ENCODE peak calls at places on chromosomes 13 and 19, in nine cellular contexts. B is MM.1S, C is PC-3, I is GM23338, R is neural progenitor cell, J is SK-N-SH, U is HCT116, L is GM23248, M is hepatocyte. A is an unnamed sample.

GRCh38 chr19:46932346-46932745 is 71.5 kb downstream of the ARHGAP35 start:
- DNase-seq in B (no peak), C (peak), I (no peak), R (no peak), J (no peak), U (no peak), L (peak), M (no peak), A (no peak)

GRCh38 chr13:111792956-111793355 is 274.0 kb upstream of the SOX1 start:
- DNase-seq in B (no peak), C (peak), I (no peak), R (no peak), J (no peak), U (no peak), L (no peak), M (no peak), A (no peak)

GRCh38 chr13:23828866-23829265 is 60.3 kb downstream of the MIPEP start:
- DNase-seq in B (no peak), C (no peak), I (no peak), R (no peak), J (no peak), U (no peak), L (peak), M (no peak), A (no peak)

GRCh38 chr19:17337675-17338439 is 504 bp downstream of the GTPBP3 start:
- DNase-seq in B (peak), C (peak), I (peak), R (peak), J (peak), U (no peak), L (peak), M (no peak), A (peak)

GRCh38 chr19:55670280-55671053 is 4.6 kb upstream of the EPN1 start:
- DNase-seq in B (peak), C (no peak), I (no peak), R (peak), J (no peak), U (no peak), L (no peak), M (no peak), A (no peak)

GRCh38 chr19:54670576-54671347 is 8.0 kb downstream of the LILRB4 start:
- DNase-seq in B (no peak), C (no peak), I (no peak), R (no peak), J (no peak), U (no peak), L (no peak), M (no peak), A (no peak)

GRCh38 chr19:35436477-35437141 is 11.4 kb upstream of the FFAR2 start:
- DNase-seq in B (no peak), C (peak), I (no peak), R (no peak), J (no peak), U (no peak), L (peak), M (peak), A (no peak)

GRCh38 chr13:68481130-68481529 is 1251.0 kb upstream of the PCDH9 start:
- DNase-seq in B (no peak), C (no peak), I (no peak), R (no peak), J (no peak), U (no peak), L (no peak), M (no peak), A (no peak)

GRCh38 chr19:38488811-38489481 is 55.5 kb downstream of the RYR1 start:
- DNase-seq in B (no peak), C (no peak), I (no peak), R (no peak), J (no peak), U (no peak), L (no peak), M (no peak), A (no peak)

GRCh38 chr13:67643656-67644055 is 413.5 kb upstream of the PCDH9 start:
- DNase-seq in B (no peak), C (no peak), I (peak), R (peak), J (no peak), U (no peak), L (no peak), M (no peak), A (no peak)

GRCh38 chr13:48006396-48006795 is 5.3 kb upstream of the SUCLA2 start:
- DNase-seq in B (no peak), C (peak), I (no peak), R (no peak), J (no peak), U (no peak), L (peak), M (no peak), A (no peak)

GRCh38 chr13:67146523-67147130 is 83.5 kb downstream of the PCDH9 start:
- DNase-seq in B (no peak), C (no peak), I (no peak), R (no peak), J (no peak), U (no peak), L (no peak), M (no peak), A (no peak)

GRCh38 chr19:18385675-18386542 is at the start of gene GDF15:
- DNase-seq in B (no peak), C (peak), I (peak), R (peak), J (peak), U (peak), L (peak), M (peak), A (peak)

GRCh38 chr19:17790059-17790780 is 4.7 kb upstream of the B3GNT3 start:
- DNase-seq in B (no peak), C (peak), I (no peak), R (no peak), J (no peak), U (peak), L (no peak), M (no peak), A (peak)

GRCh38 chr19:57293719-57294118 is 13.4 kb downstream of the ZNF460 start:
- DNase-seq in B (no peak), C (no peak), I (no peak), R (no peak), J (no peak), U (no peak), L (no peak), M (no peak), A (no peak)

GRCh38 chr13:74243637-74244526 is 109.7 kb upstream of the KLF12 start:
- DNase-seq in B (no peak), C (peak), I (no peak), R (no peak), J (no peak), U (no peak), L (peak), M (no peak), A (no peak)

GRCh38 chr19:55640043-55640576 is 692 bp upstream of the ZNF580 start:
- DNase-seq in B (no peak), C (no peak), I (peak), R (peak), J (peak), U (no peak), L (peak), M (no peak), A (peak)

GRCh38 chr19:38538793-38539528 is 78.8 kb downstream of the MAP4K1 start:
- DNase-seq in B (peak), C (no peak), I (no peak), R (no peak), J (no peak), U (no peak), L (no peak), M (no peak), A (peak)

GRCh38 chr13:30835442-30835841 is 70.6 kb upstream of the MEDAG start:
- DNase-seq in B (no peak), C (no peak), I (no peak), R (no peak), J (no peak), U (no peak), L (no peak), M (peak), A (no peak)

GRCh38 chr19:45475537-45476348 is 7.9 kb downstream of the FOSB start:
- DNase-seq in B (no peak), C (no peak), I (no peak), R (no peak), J (no peak), U (no peak), L (peak), M (peak), A (no peak)

GRCh38 chr19:12095111-12095790 is 30.7 kb downstream of the ZNF844 start:
- DNase-seq in B (no peak), C (no peak), I (no peak), R (no peak), J (no peak), U (no peak), L (peak), M (no peak), A (no peak)

GRCh38 chr13:38980628-38981078 is 10.0 kb downstream of the STOML3 start:
- DNase-seq in B (no peak), C (no peak), I (no peak), R (peak), J (peak), U (no peak), L (no peak), M (no peak), A (no peak)

GRCh38 chr13:46146898-46147297 is 35.1 kb downstream of the LCP1 start:
- DNase-seq in B (no peak), C (no peak), I (peak), R (peak), J (peak), U (no peak), L (peak), M (peak), A (no peak)

GRCh38 chr19:17829855-17830566 is 8.7 kb upstream of the INSL3 start:
- DNase-seq in B (no peak), C (peak), I (peak), R (peak), J (peak), U (peak), L (peak), M (peak), A (no peak)

GRCh38 chr19:56176881-56177280 is 1.1 kb downstream of the GALP start:
- DNase-seq in B (no peak), C (no peak), I (no peak), R (no peak), J (no peak), U (no peak), L (no peak), M (no peak), A (no peak)

GRCh38 chr19:35213678-35214632 is 14.6 kb downstream of the FAM187B start:
- DNase-seq in B (peak), C (peak), I (no peak), R (no peak), J (peak), U (peak), L (peak), M (peak), A (peak)

GRCh38 chr19:36213793-36214387 is 575 bp downstream of the ZNF565 start:
- DNase-seq in B (no peak), C (peak), I (no peak), R (no peak), J (no peak), U (no peak), L (peak), M (peak), A (no peak)

GRCh38 chr19:48551437-48552302 is at the start of gene SULT2B1:
- DNase-seq in B (no peak), C (peak), I (no peak), R (no peak), J (peak), U (no peak), L (no peak), M (no peak), A (no peak)

GRCh38 chr13:50244913-50245574 is 229.8 kb downstream of the KCNRG start:
- DNase-seq in B (no peak), C (peak), I (no peak), R (no peak), J (no peak), U (peak), L (peak), M (peak), A (peak)

GRCh38 chr13:50243926-50244325 is 228.7 kb downstream of the KCNRG start:
- DNase-seq in B (no peak), C (no peak), I (no peak), R (no peak), J (no peak), U (no peak), L (no peak), M (no peak), A (no peak)

GRCh38 chr13:50238922-50239321 is 223.7 kb downstream of the KCNRG start:
- DNase-seq in B (no peak), C (no peak), I (no peak), R (no peak), J (no peak), U (no peak), L (no peak), M (no peak), A (no peak)

GRCh38 chr13:50244355-50244912 is 229.2 kb downstream of the KCNRG start:
- DNase-seq in B (no peak), C (no peak), I (no peak), R (no peak), J (no peak), U (no peak), L (no peak), M (no peak), A (no peak)

DNA sequence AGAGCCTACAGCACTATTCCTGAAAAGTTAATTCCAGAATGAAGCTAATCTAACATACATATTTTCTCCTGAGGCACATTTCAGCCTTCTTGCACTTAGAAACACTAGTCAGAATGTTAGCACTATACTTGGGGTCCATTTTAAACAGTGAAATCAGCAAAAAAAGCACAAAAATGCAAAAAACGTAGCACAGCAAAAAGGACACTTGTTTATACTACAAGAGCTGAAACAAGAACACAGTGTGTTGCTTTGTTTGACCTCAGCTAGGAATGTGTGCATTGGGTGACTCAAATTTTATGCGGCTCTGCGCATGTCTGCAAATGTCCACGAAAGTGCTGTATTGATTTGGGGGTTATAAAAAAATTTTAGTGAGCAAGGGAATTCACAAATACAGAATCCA is 226.2 kb downstream of the KCNRG start:
- DNase-seq in B (no peak), C (peak), I (no peak), R (no peak), J (no peak), U (no peak), L (no peak), M (no peak), A (no peak)
- H3K27ac ChIP-seq in B (no peak), C (no peak), I (no peak), R (no peak), J (no peak), U (no peak), L (no peak), M (no peak), A (no peak)

GRCh38 chr13:42497798-42498197 is 76.2 kb upstream of the TNFSF11 start:
- DNase-seq in B (no peak), C (peak), I (no peak), R (no peak), J (no peak), U (no peak), L (peak), M (peak), A (no peak)
- TF ChIP-seq EZH2phosphoT487 in B (no peak), C (no peak), I (no peak), R (no peak), J (no peak), U (no peak), L (no peak), M (no peak), A (no peak)

DNA sequence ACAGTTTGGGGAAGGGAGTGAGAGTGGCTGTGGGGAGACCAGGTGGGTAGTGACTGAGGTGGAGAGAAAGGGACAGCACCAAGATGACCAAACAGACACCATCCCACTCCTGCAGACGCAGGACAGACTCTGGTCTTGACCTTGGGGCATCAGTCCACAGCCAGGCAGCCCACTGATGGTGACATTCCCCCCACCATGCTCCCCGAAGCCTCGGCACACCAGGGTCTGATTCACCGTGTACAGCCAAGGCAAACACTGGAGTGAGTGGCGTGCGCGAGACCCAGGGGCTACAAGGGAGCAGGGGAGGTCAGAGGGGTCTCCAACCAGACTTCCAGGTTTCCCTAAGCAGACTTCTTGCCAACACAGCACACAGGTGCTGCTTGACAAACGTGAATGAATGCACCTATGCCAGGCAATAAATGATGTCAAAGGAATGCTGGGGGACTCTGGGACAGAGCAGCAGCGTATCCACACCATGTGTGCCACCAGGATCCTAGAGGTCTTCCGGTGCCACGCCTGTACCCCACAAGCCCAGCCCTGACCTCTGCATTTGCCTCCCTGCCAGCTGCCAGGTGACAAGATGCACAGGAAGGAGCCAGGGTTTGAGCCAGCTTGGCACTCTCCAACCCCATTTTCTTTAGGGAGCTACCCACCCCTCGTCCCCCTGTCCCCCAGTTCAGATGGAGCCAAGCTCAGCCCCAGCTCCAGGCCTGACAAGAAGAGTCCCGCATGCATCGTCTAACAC is 18.5 kb downstream of the RANBP3 start:
- DNase-seq in B (no peak), C (no peak), I (no peak), R (no peak), J (no peak), U (no peak), L (no peak), M (no peak), A (no peak)
- H3K4me3 ChIP-seq in B (no peak), C (no peak), I (no peak), R (no peak), J (no peak), U (no peak), L (no peak), M (no peak), A (no peak)

GRCh38 chr19:1858412-1859081 is 4.8 kb downstream of the KLF16 start:
- DNase-seq in B (no peak), C (no peak), I (no peak), R (no peak), J (no peak), U (no peak), L (no peak), M (no peak), A (no peak)
- H3K27ac ChIP-seq in B (no peak), C (no peak), I (no peak), R (no peak), J (no peak), U (peak), L (no peak), M (peak), A (peak)

GRCh38 chr19:50477751-50478515 is 1.3 kb upstream of the GARIN5A start:
- DNase-seq in B (no peak), C (no peak), I (no peak), R (no peak), J (no peak), U (no peak), L (no peak), M (no peak), A (no peak)

GRCh38 chr19:50475736-50476223 is 527 bp upstream of the EMC10 start:
- DNase-seq in B (no peak), C (no peak), I (no peak), R (no peak), J (no peak), U (no peak), L (no peak), M (no peak), A (no peak)

GRCh38 chr19:50475101-50475568 is 1.2 kb upstream of the EMC10 start:
- DNase-seq in B (no peak), C (no peak), I (no peak), R (no peak), J (no peak), U (no peak), L (no peak), M (no peak), A (no peak)

GRCh38 chr19:50476943-50477264 is 256 bp upstream of the GARIN5A start:
- DNase-seq in B (no peak), C (no peak), I (no peak), R (no peak), J (no peak), U (no peak), L (no peak), M (no peak), A (no peak)

GRCh38 chr19:50476224-50476942 is at the start of the genes EMC10 and GARIN5A:
- DNase-seq in B (peak), C (peak), I (peak), R (peak), J (peak), U (peak), L (peak), M (peak), A (peak)
- TF ChIP-seq EZH2phosphoT487 in B (no peak), C (no peak), I (no peak), R (no peak), J (no peak), U (no peak), L (no peak), M (no peak), A (no peak)

DNA sequence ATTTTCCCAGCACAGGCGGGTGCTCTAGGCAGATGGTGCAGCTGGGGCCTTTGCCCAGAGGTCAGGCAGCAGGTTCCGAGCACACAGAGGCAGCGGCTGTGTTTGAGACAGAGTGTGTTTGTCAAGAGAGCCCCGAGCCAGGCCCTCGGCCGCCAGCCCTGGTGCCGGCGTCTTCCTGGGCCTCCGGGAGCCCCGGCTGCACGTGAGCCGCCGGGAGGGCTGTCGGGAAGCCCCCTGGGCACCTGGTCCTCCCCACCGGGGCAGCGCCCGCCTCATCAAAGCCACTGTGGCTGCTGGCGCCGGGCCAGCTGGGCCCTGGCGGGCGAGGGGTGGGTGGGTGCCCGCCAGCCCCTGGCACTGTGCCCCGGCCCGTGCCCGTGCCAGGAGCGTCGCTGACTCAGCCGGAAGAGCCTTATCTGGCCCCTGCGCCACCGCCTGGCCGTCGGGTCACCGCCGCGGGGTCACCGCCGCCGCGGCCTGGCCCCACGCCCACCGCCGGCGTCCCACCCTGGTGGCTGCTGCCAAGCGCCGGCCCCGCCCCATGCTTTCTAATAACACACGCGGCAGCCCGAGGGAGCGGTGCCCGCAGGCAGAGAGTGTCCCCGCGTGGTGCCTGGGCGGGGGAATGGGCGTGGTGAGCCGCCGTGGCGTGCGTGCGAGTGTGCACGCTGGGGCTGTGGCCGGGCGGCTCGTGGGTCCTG is 14.9 kb downstream of the ARID3A start:
- DNase-seq in B (no peak), C (peak), I (no peak), R (no peak), J (peak), U (no peak), L (no peak), M (no peak), A (no peak)
- H3K4me3 ChIP-seq in B (no peak), C (peak), I (no peak), R (no peak), J (peak), U (peak), L (no peak), M (no peak), A (no peak)

GRCh38 chr13:44541601-44542000 is 34.5 kb downstream of the TSC22D1 start:
- DNase-seq in B (no peak), C (no peak), I (peak), R (peak), J (no peak), U (no peak), L (no peak), M (no peak), A (no peak)

GRCh38 chr13:44549461-44549860 is 26.7 kb downstream of the TSC22D1 start:
- DNase-seq in B (no peak), C (no peak), I (peak), R (no peak), J (no peak), U (no peak), L (no peak), M (no peak), A (no peak)

GRCh38 chr13:44540761-44541434 is 35.2 kb downstream of the TSC22D1 start:
- DNase-seq in B (no peak), C (no peak), I (no peak), R (no peak), J (no peak), U (no peak), L (no peak), M (no peak), A (no peak)

GRCh38 chr13:44543424-44543823 is 32.7 kb downstream of the TSC22D1 start:
- DNase-seq in B (no peak), C (no peak), I (no peak), R (no peak), J (no peak), U (no peak), L (no peak), M (no peak), A (no peak)

DNA sequence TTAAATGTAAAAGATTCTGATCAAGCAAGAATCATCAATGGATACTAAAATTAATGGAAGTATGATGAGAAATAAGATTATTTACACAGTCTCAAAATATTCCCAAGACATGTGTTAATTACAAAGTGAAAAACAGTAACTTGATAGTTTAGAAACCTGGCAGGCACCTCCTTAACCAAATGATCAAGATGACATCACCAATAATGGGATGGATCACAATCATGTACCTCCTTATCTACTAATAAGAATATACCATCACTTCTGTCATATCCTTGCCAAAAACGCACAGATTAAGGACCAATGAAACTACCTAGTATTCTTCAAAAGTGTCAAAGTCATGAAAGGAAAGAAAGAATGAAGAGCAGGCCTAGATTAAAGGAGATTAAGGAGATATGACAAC is 30.0 kb downstream of the TSC22D1 start:
- DNase-seq in B (no peak), C (no peak), I (no peak), R (no peak), J (no peak), U (no peak), L (no peak), M (no peak), A (no peak)
- H3K27ac ChIP-seq in B (no peak), C (no peak), I (no peak), R (no peak), J (no peak), U (no peak), L (no peak), M (no peak), A (no peak)